ENCODE peak calls at places on chromosomes 13 and 19, in four cellular contexts. T is stomach, P is GM23338, O is endothelial cell of umbilical vein. E is an unnamed sample. For H3K4me1, the result is how much of the 10 kb centered on the place peaks cover.

GRCh38 chr13:22757530-22758120 is 423.2 kb upstream of the SGCG start:
- DNase-seq in P (peak), O (no peak), T (no peak), E (no peak)

GRCh38 chr13:50646070-50646469 is 197.4 kb downstream of the DLEU7 start:
- DNase-seq in O (no peak), P (no peak), T (no peak), E (no peak)

GRCh38 chr19:47447470-47448359 is 24.0 kb downstream of the SLC8A2 start:
- DNase-seq in O (peak), T (peak), P (peak), E (peak)

GRCh38 chr19:49120868-49121267 is 1.5 kb downstream of the PPFIA3 start:
- DNase-seq in P (no peak), O (no peak), T (no peak), E (no peak)

GRCh38 chr19:40611096-40611495 is 9.9 kb downstream of the LTBP4 start:
- DNase-seq in P (no peak), O (no peak), T (peak), E (peak)

GRCh38 chr19:329876-330275 is 14.7 kb downstream of the MIER2 start:
- DNase-seq in P (no peak), T (no peak), O (no peak), E (no peak)

GRCh38 chr13:67549331-67549730 is 319.2 kb upstream of the PCDH9 start:
- DNase-seq in P (no peak), O (no peak), T (no peak), E (no peak)

GRCh38 chr13:110056640-110057039 is 250.3 kb downstream of the COL4A1 start:
- DNase-seq in T (no peak), O (no peak), P (no peak), E (no peak)

GRCh38 chr19:45211751-45212381 is 33.3 kb downstream of the BLOC1S3 start:
- DNase-seq in T (peak), O (peak), P (no peak), E (no peak)

GRCh38 chr13:23450340-23451046 is 17.0 kb upstream of the SACS start:
- DNase-seq in P (no peak), O (no peak), T (no peak), E (no peak)

GRCh38 chr19:2540646-2541454 is 64.9 kb downstream of the GADD45B start:
- DNase-seq in O (peak), T (peak), P (peak), E (peak)

GRCh38 chr19:48196321-48196761 is 25.9 kb downstream of the ZSWIM9 start:
- DNase-seq in T (no peak), O (no peak), P (peak), E (no peak)

GRCh38 chr19:48731452-48731851 is 9.0 kb downstream of the RASIP1 start:
- DNase-seq in P (no peak), T (no peak), O (no peak), E (no peak)

GRCh38 chr13:22744688-22745452 is 435.9 kb upstream of the SGCG start:
- DNase-seq in P (no peak), O (no peak), T (no peak), E (no peak)

GRCh38 chr13:91797567-91797966 is 399.1 kb downstream of the GPC5 start:
- DNase-seq in T (no peak), P (no peak), O (no peak), E (no peak)

GRCh38 chr13:76798037-76798436 is 88.2 kb downstream of the KCTD12 start:
- DNase-seq in O (no peak), T (no peak), P (no peak), E (no peak)

GRCh38 chr19:6272411-6272791 is 7.4 kb downstream of the MLLT1 start:
- DNase-seq in T (no peak), O (no peak), P (no peak), E (no peak)

GRCh38 chr19:6270076-6270745 is 9.6 kb downstream of the MLLT1 start:
- DNase-seq in P (no peak), T (no peak), O (no peak), E (no peak)

GRCh38 chr19:6271721-6272410 is 7.9 kb downstream of the MLLT1 start:
- DNase-seq in T (peak), P (peak), O (peak), E (peak)

GRCh38 chr19:6270822-6271221 is 9.0 kb downstream of the MLLT1 start:
- DNase-seq in P (no peak), T (no peak), O (no peak), E (no peak)

GRCh38 chr19:6271251-6271650 is 8.5 kb downstream of the MLLT1 start:
- DNase-seq in O (peak), T (no peak), P (peak), E (no peak)
- H3K4me1 ChIP-seq in O (half or more), T (half or more), P (under half), E (half or more)

DNA sequence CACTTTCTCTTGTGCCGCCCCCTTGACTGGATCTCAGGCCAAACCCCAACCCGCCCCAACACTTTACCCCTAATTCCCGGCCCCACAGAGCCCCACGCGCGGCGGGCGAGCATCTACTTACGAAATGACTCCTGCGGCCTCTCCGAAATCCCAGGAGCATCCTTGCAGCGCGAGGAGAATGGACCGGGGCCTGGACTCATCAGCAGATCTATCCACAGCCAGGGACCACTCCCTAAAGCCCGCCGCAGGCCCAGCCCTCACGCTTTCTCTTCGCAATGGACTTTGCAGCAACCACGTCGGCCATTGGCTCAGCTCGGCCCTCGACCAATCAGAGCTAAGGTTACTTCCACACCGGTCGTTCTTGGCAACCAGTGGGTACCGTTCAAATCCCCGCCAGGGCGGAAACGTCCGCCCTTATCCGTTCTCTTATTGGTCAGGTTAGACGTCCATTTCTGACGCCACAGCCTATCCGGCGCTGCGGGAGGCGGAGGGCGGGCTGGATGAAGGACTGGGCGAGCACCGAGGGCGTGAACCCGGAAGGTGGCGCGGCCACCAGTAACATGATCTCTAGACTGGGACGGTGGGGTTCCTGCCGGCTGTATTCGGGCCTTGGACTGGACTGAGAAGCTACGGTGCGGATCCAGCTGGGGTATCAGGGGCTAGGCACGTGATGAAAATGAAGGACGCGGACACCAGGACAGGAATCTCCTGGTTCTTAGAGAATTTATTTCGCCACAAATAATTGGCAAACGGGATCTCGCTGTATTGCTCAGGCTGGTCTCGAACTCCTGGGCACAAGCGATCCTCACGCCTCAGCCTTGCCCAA is at the start of the genes CEP89 and FAAP24:
- DNase-seq in T (peak), P (peak), O (peak), E (peak)
- TF ChIP-seq CTCF in T (peak), P (no peak), O (no peak), E (no peak)

GRCh38 chr13:113607477-113608245 is 23.1 kb downstream of the TFDP1 start:
- DNase-seq in T (peak), O (no peak), P (no peak), E (no peak)
- TF ChIP-seq POLR2AphosphoS5 in T (no peak), O (no peak), P (no peak), E (no peak)

DNA sequence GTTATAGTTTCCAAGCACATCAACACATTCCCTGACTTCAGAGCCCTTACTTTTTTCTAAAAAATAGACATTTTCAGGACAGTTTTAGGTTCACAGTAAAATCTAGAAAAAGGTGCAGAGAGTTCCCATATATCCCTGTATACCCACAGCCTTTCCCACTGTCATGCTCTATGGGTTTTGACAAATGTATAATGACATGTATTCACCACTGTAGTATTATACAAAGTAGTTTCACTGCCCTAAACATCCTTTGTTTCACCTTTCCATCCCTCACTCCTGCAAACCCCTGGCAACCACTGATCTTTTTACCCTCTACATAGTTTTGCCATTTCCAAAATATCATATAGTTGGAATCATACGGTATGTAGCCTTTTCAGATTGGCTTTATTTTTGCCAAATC is 15.6 kb downstream of the NAA16 start:
- DNase-seq in O (no peak), P (no peak), T (no peak), E (no peak)
- H3K4me1 ChIP-seq in O (under half), P (under half), T (under half), E (under half)

DNA sequence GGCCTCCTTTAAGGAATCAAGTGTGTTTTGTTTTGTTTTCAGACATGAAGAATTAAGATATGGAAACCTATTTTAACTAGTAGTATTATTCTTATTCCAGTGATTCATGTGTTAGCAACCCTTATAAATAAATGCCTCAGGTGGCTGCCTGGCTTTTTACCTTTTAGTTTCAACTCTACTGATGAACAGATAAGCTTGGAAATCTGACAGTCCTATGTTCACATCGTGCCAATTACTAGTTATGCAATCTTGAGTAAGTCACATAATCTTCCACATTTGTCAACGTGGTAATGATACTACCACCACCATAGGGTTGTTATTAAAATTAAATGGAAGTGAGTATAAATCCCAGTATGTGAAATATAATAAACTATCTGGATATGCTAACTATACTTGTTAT is 64.3 kb downstream of the TBC1D4 start:
- DNase-seq in O (no peak), T (no peak), P (no peak), E (no peak)
- TF ChIP-seq CTCF in O (no peak), T (no peak), P (no peak), E (no peak)

GRCh38 chr13:40399756-40400155 is 266.7 kb downstream of the FOXO1 start:
- DNase-seq in O (no peak), P (no peak), T (no peak), E (no peak)

GRCh38 chr13:40404407-40404806 is 262.0 kb downstream of the FOXO1 start:
- DNase-seq in T (no peak), O (no peak), P (no peak), E (no peak)

GRCh38 chr13:40402931-40403412 is 263.5 kb downstream of the FOXO1 start:
- DNase-seq in O (peak), P (peak), T (no peak), E (no peak)

GRCh38 chr13:40403509-40404241 is 262.8 kb downstream of the FOXO1 start:
- DNase-seq in O (no peak), P (no peak), T (no peak), E (no peak)

GRCh38 chr13:40401911-40402776 is 264.3 kb downstream of the FOXO1 start:
- DNase-seq in T (peak), P (no peak), O (peak), E (peak)
- TF ChIP-seq POLR2AphosphoS5 in T (peak), P (no peak), O (peak), E (peak)

GRCh38 chr19:50798116-50798942 is 8.1 kb downstream of the ACP4 start:
- DNase-seq in T (no peak), P (no peak), O (no peak), E (no peak)

GRCh38 chr19:50796634-50797428 is 6.6 kb downstream of the ACP4 start:
- DNase-seq in T (no peak), P (no peak), O (no peak), E (no peak)

GRCh38 chr19:50797429-50798115 is 7.4 kb downstream of the ACP4 start:
- DNase-seq in T (no peak), O (no peak), P (no peak), E (no peak)

GRCh38 chr19:50801107-50801506 is 10.9 kb downstream of the ACP4 start:
- DNase-seq in P (no peak), O (no peak), T (no peak), E (no peak)

DNA sequence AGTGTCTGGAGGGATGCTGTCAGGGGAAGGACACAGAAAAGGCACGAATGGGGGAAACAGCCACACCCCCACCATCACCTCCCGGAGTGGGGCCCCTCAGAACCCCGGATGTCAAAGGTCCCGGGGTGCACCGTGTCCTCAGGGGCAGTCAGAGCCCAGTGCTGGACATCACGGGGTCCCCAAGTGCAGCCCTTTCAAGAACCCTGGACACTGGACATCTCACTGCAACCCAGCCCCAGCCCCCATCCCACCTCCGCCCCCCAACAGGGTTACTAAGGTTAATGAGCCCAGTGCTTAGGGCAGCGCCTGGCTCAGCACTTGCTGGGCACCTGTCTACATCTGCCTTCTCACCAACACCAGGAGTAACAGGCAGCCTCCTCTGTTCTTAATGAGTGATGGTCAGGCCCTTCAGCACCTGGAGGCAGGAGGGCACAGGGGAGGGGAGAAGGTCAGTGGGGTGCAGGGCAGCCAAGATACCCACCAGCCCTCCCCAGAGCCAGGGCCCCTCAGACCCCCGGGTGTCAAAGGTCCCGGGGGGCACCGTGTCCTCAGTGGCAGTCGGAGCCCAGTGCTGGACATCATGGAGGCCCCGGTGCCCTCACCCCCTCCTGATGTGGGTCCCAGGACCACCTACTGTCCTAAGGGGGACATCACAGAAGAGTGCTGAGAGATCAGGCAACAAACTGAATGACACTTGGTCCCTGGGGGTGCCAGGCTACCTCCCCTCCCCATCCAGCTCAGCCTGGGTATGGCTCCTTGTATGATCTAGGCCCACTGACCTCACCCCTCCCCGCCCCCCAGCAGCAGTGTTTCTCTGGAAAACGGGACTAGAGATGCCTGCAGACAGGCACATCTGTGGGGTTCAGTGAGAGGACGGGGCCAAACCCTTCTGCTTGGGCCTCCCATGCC is 9.0 kb downstream of the ACP4 start:
- DNase-seq in O (no peak), T (no peak), P (no peak), E (no peak)
- H3K4me1 ChIP-seq in O (under half), T (under half), P (under half), E (under half)

GRCh38 chr19:17997969-17998826 is 9.8 kb upstream of the ARRDC2 start:
- DNase-seq in T (peak), O (no peak), P (peak), E (peak)
- TF ChIP-seq CTCF in T (no peak), O (peak), P (peak), E (no peak)

DNA sequence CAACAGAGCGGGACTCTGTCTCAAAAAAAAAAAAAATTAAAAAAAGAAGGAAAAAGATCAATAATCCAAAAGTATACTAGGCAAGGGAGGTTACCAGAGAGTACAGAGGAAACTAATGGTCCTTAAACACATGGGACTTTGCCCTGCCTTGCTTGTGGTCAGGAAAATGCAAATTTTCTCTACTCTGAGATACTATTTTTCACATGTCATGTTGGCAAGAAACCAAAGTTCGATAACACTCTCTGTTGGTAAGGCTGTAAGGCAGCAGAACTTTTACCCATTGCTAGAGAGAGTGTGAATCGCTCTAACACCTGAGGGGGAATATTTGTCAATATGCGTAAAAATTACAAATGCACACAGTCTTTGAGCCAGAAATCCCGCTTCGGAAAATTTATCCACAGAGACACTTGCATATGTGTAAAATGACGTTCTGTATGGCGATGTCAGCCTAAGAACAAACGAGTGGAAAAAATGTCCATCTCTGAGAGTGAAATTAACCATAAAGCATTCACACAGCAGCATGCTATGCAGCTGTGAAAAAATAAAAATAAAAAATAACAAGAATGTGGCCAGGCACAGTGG is 9.4 kb upstream of the RFX1 start:
- DNase-seq in T (no peak), P (no peak), O (no peak), E (no peak)
- TF ChIP-seq POLR2AphosphoS5 in T (no peak), P (no peak), O (no peak), E (peak)

E was measured in transverse colon.